ENCODE peak calls at places on chromosomes 2 and 18, in nine cellular contexts. G, Y, Z, A, R, B, I, T and H are unnamed samples. For H3K9me3, the result is how much of the 10 kb centered on the place peaks cover.

GRCh38 chr2:14023558-14023957 is 609.0 kb upstream of the LRATD1 start:
- DNase-seq in G (no peak), B (no peak), Z (no peak), I (no peak), A (no peak), R (no peak), Y (no peak), T (no peak), H (no peak)

GRCh38 chr2:43313642-43314017 is 87.2 kb upstream of the ZFP36L2 start:
- DNase-seq in Z (no peak), B (no peak), A (no peak), I (no peak), Y (no peak), T (no peak), G (no peak), R (no peak), H (no peak)

GRCh38 chr2:120934891-120935338 is 199.2 kb downstream of the GLI2 start:
- DNase-seq in B (peak), I (no peak), T (no peak), R (no peak), Y (no peak), Z (no peak), G (peak), A (no peak), H (no peak)

GRCh38 chr2:238137885-238138284 is 583 bp upstream of the KLHL30 start:
- DNase-seq in I (no peak), R (no peak), B (no peak), T (no peak), G (no peak), A (no peak), Z (no peak), Y (no peak), H (no peak)

GRCh38 chr2:144132357-144132756 is 387.6 kb downstream of the ZEB2 start:
- DNase-seq in G (no peak), A (no peak), T (no peak), I (no peak), R (no peak), Z (no peak), Y (no peak), B (no peak), H (no peak)

GRCh38 chr18:58223717-58224424 is 179.8 kb downstream of the NEDD4L start:
- DNase-seq in A (no peak), G (peak), Y (peak), I (no peak), B (peak), Z (no peak), R (no peak), T (no peak), H (no peak)

GRCh38 chr2:186533717-186534116 is 47.7 kb downstream of the ZC3H15 start:
- DNase-seq in Y (no peak), A (no peak), G (no peak), T (no peak), I (no peak), Z (no peak), R (no peak), B (no peak), H (no peak)

GRCh38 chr2:40150206-40150765 is 301.6 kb downstream of the SLC8A1 start:
- DNase-seq in Z (no peak), A (no peak), G (no peak), Y (no peak), R (no peak), T (no peak), I (no peak), B (no peak), H (no peak)

GRCh38 chr2:79876430-79876829 is 363.6 kb downstream of the CTNNA2 start:
- DNase-seq in I (peak), A (no peak), T (no peak), R (no peak), Z (no peak), Y (no peak), G (no peak), B (peak), H (no peak)

GRCh38 chr2:64914735-64915509 is 74.3 kb upstream of the SLC1A4 start:
- DNase-seq in Y (no peak), I (peak), T (no peak), Z (no peak), G (no peak), B (no peak), R (no peak), A (no peak), H (peak)

GRCh38 chr18:63848159-63848558 is 39.3 kb upstream of the SERPINB2 start:
- DNase-seq in R (peak), I (peak), Y (no peak), T (no peak), G (no peak), Z (no peak), A (no peak), B (peak), H (no peak)

GRCh38 chr2:216535454-216535995 is 36.9 kb downstream of the RPL37A start:
- DNase-seq in Z (no peak), G (peak), I (no peak), R (no peak), T (no peak), B (peak), A (no peak), Y (no peak), H (peak)

GRCh38 chr2:94602466-94602865 is 268.8 kb upstream of the TEKT4 start:
- DNase-seq in T (no peak), B (no peak), A (no peak), Z (no peak), I (no peak), G (no peak), R (no peak), Y (no peak), H (no peak)

GRCh38 chr2:238173692-238174091 is 14.9 kb downstream of the ERFE start:
- DNase-seq in A (no peak), T (no peak), B (no peak), G (no peak), Z (no peak), I (peak), Y (no peak), R (no peak), H (no peak)

GRCh38 chr2:111710613-111711012 is 173.4 kb downstream of the ANAPC1 start:
- DNase-seq in I (no peak), Z (no peak), R (no peak), G (no peak), A (no peak), B (no peak), T (no peak), Y (peak), H (no peak)

GRCh38 chr2:209472871-209473270 is 49.0 kb downstream of the MAP2 start:
- DNase-seq in B (peak), T (no peak), I (no peak), Z (no peak), G (no peak), Y (no peak), R (no peak), A (no peak), H (no peak)

GRCh38 chr2:192500550-192501200 is 305.9 kb upstream of the TMEFF2 start:
- DNase-seq in I (no peak), Z (no peak), T (no peak), G (no peak), Y (no peak), B (peak), A (no peak), R (no peak), H (no peak)

GRCh38 chr2:126212735-126213134 is 443.2 kb upstream of the GYPC start:
- DNase-seq in A (no peak), R (no peak), T (no peak), I (no peak), G (no peak), Y (no peak), Z (no peak), B (no peak), H (no peak)

GRCh38 chr2:218860950-218861381 is 1.4 kb downstream of the WNT6 start:
- DNase-seq in Z (no peak), R (peak), A (peak), Y (peak), I (peak), G (peak), T (no peak), B (no peak), H (peak)

GRCh38 chr2:144511222-144511855 is 8.6 kb downstream of the ZEB2 start:
- DNase-seq in G (no peak), T (no peak), A (no peak), I (no peak), B (no peak), Z (no peak), R (no peak), Y (no peak), H (no peak)

GRCh38 chr2:47402805-47403691 is at the start of gene MSH2:
- DNase-seq in B (peak), T (peak), G (peak), A (peak), Z (peak), Y (peak), R (peak), I (peak), H (peak)

GRCh38 chr18:58315739-58316215 is 271.8 kb downstream of the NEDD4L start:
- DNase-seq in B (no peak), I (no peak), Z (no peak), G (peak), Y (no peak), T (no peak), R (no peak), A (no peak), H (peak)

GRCh38 chr2:231785822-231786176 is 446 bp upstream of the COPS7B start:
- DNase-seq in T (no peak), Y (no peak), B (no peak), I (no peak), G (no peak), Z (no peak), A (no peak), R (no peak), H (no peak)

GRCh38 chr2:201260302-201260800 is at the start of gene CASP8:
- DNase-seq in Z (peak), I (peak), G (peak), R (no peak), A (no peak), T (peak), B (peak), Y (no peak), H (no peak)

GRCh38 chr2:20093263-20094141 is 42.1 kb upstream of the LAPTM4A start:
- DNase-seq in T (no peak), B (peak), I (no peak), Y (no peak), R (no peak), Z (no peak), A (peak), G (peak), H (peak)

GRCh38 chr2:86225581-86225980 is 26.3 kb downstream of the MRPL35 start:
- DNase-seq in Y (no peak), G (peak), A (no peak), I (peak), T (no peak), Z (peak), R (no peak), B (no peak), H (peak)

GRCh38 chr18:26703170-26703933 is 155.0 kb upstream of the KCTD1 start:
- DNase-seq in I (no peak), Y (no peak), Z (no peak), R (no peak), T (no peak), G (peak), A (peak), B (peak), H (no peak)

GRCh38 chr2:101474752-101475384 is at the start of gene RFX8:
- DNase-seq in I (no peak), T (peak), A (no peak), B (no peak), R (no peak), Y (no peak), Z (peak), G (no peak), H (no peak)

GRCh38 chr18:6205706-6206105 is 209.0 kb downstream of the L3MBTL4 start:
- DNase-seq in R (no peak), A (no peak), I (no peak), B (no peak), T (no peak), G (no peak), Z (no peak), Y (no peak), H (no peak)

GRCh38 chr2:197786010-197786877 is 1.1 kb upstream of the BOLL start:
- DNase-seq in Y (peak), T (peak), R (peak), A (peak), I (no peak), G (peak), Z (peak), B (peak), H (peak)

GRCh38 chr2:199850718-199851498 is at the start of gene FTCDNL1:
- DNase-seq in I (peak), A (peak), R (no peak), T (peak), G (peak), Y (peak), Z (peak), B (peak), H (peak)

GRCh38 chr2:95052301-95052700 is 26.8 kb downstream of the MAL start:
- DNase-seq in G (no peak), Z (no peak), R (no peak), Y (peak), T (no peak), A (no peak), I (no peak), B (no peak), H (no peak)

GRCh38 chr2:85132834-85133637 is at the start of gene TCF7L1:
- DNase-seq in R (peak), Y (peak), G (peak), I (no peak), T (peak), B (peak), Z (peak), A (peak), H (peak)

GRCh38 chr18:63249781-63250180 is 69.8 kb downstream of the BCL2 start:
- DNase-seq in A (no peak), B (no peak), I (no peak), G (peak), R (no peak), Y (no peak), Z (no peak), T (no peak), H (no peak)

GRCh38 chr2:119760237-119760807 is 600 bp downstream of the PTPN4 start:
- DNase-seq in A (peak), T (no peak), Z (no peak), R (no peak), I (peak), G (peak), B (no peak), Y (no peak), H (no peak)

GRCh38 chr18:74914648-74915047 is 294.3 kb downstream of the PTGR3 start:
- DNase-seq in B (no peak), Y (no peak), Z (no peak), T (no peak), G (no peak), I (no peak), A (no peak), R (no peak), H (no peak)

GRCh38 chr2:118062048-118062447 is 26.2 kb upstream of the INSIG2 start:
- DNase-seq in I (no peak), R (no peak), Z (no peak), T (no peak), B (no peak), G (no peak), Y (no peak), A (no peak), H (no peak)
- H3K27ac ChIP-seq in I (no peak), R (no peak), Z (no peak), T (no peak), B (no peak), G (no peak), Y (no peak), A (no peak), H (no peak)

DNA sequence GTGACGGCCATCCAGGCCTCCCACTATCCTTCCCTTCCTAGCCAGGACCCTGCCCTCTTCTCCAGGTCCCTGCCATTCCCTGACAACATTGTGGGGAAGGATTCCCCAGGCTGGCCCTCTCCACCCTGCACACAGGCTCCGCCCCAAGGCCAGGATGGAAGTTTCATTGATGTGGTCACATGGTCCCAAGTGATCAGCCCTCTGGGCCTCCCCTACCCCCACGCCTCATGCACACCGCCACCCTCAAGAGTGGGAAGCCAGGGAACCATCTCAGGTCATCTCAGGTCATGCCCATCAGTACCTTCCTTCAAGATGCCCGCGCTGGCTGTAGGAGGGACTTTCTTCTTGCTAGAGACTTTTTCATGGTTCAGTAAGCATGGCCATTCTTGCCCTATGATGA is 514.8 kb upstream of the RAB6C start:
- DNase-seq in T (no peak), A (no peak), I (no peak), B (no peak), Y (no peak), Z (no peak), G (no peak), R (no peak), H (no peak)
- H3K9me3 ChIP-seq in T (under half), A (under half), I (under half), B (under half), Y (under half), Z (under half), G (under half), R (under half), H (under half)

GRCh38 chr18:9750606-9751304 is 42.7 kb downstream of the RAB31 start:
- DNase-seq in Y (no peak), T (no peak), A (no peak), G (no peak), B (no peak), Z (no peak), I (no peak), R (no peak), H (no peak)
- H3K27ac ChIP-seq in Y (no peak), T (no peak), A (no peak), G (no peak), B (no peak), Z (no peak), I (no peak), R (no peak), H (no peak)

GRCh38 chr2:130378898-130379214 is 23.0 kb downstream of the PTPN18 start:
- DNase-seq in Z (no peak), B (no peak), R (no peak), A (no peak), G (no peak), T (no peak), Y (no peak), I (no peak), H (no peak)
- H3K9me3 ChIP-seq in Z (under half), B (under half), R (under half), A (under half), G (under half), T (under half), Y (under half), I (under half), H (under half)

DNA sequence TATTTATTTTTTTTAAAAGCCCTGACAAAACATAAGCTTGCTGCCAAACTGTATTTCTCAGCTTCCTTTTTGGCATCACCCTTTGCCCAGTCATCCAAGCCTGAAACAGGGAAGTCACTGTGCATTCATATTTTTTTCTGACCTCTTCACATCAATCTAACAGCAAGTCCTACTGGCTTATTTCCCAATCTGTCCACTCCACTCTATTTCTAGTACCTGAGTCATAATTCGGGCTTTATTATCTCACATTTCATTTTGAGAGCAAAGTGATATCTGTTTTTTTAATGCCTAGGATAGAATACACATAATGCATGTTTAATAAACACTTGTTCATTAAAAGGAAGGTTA is 5.1 kb downstream of the HNMT start:
- DNase-seq in T (no peak), Z (no peak), R (no peak), G (no peak), Y (no peak), A (no peak), B (peak), I (no peak), H (no peak)
- H3K27ac ChIP-seq in T (no peak), Z (no peak), R (no peak), G (peak), Y (peak), A (no peak), B (peak), I (no peak), H (peak)

DNA sequence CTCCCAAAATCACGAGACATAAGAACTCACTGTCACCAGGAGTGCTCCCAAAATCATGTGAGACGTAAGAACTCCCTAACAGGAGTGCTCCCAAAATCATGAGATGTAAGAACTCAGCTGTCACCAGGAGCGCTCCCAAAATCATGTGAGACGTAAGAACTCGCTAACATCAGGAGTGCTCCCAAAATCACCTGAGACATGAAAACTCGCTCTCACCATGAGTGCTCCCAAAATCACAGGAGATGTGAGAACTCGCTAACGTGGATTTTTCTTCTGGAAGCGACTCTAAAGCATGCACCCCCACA is 53.1 kb downstream of the CTDP1 start:
- DNase-seq in T (no peak), Y (no peak), B (peak), Z (no peak), A (no peak), I (no peak), R (no peak), G (no peak), H (no peak)
- H3K9me3 ChIP-seq in T (under half), Y (under half), B (under half), Z (under half), A (under half), I (under half), R (under half), G (under half), H (under half)